ENCODE peak calls at places on chromosomes 4 and X, in six cellular contexts. G, I, O, N, D and Y are unnamed samples. For H4K20me1, the result is how much of the 10 kb centered on the place peaks cover.

GRCh38 chr4:184066584-184067300 is 150.9 kb downstream of the ENPP6 start:
- DNase-seq in G (peak), I (no peak), O (peak), N (no peak), D (no peak), Y (no peak)

GRCh38 chr4:137432431-137432830 is 99.9 kb downstream of the PCDH18 start:
- DNase-seq in G (peak), I (no peak), O (no peak), N (no peak), D (no peak), Y (no peak)

GRCh38 chrX:363621-364375 is 22.9 kb downstream of the PPP2R3B start:
- DNase-seq in G (no peak), I (no peak), O (no peak), N (no peak), D (no peak), Y (no peak)

GRCh38 chr4:88722276-88722780 is 24.7 kb upstream of the NAP1L5 start:
- DNase-seq in G (no peak), I (no peak), O (no peak), N (no peak), D (no peak), Y (no peak)

GRCh38 chr4:17781831-17782287 is 438 bp upstream of the FAM184B start:
- DNase-seq in G (no peak), I (no peak), O (no peak), N (no peak), D (no peak), Y (no peak)

GRCh38 chr4:3059090-3059428 is 15.3 kb downstream of the HTT-AS start:
- DNase-seq in G (no peak), I (no peak), O (no peak), N (no peak), D (no peak), Y (no peak)

GRCh38 chr4:185210102-185210981 is 944 bp downstream of the SNX25 start:
- DNase-seq in G (peak), I (peak), O (peak), N (peak), D (peak), Y (peak)

GRCh38 chr4:17173300-17173699 is 274.9 kb upstream of the LDB2 start:
- DNase-seq in G (no peak), I (no peak), O (no peak), N (no peak), D (no peak), Y (no peak)

GRCh38 chr4:6420972-6421371 is 51.4 kb downstream of the PPP2R2C start:
- DNase-seq in G (no peak), I (no peak), O (no peak), N (no peak), D (peak), Y (no peak)

GRCh38 chr4:38757945-38758344 is 24.8 kb downstream of the TLR10 start:
- DNase-seq in G (no peak), I (no peak), O (no peak), N (no peak), D (peak), Y (no peak)

GRCh38 chr4:53800741-53801140 is 209.5 kb upstream of the LNX1 start:
- DNase-seq in G (no peak), I (no peak), O (no peak), N (no peak), D (no peak), Y (no peak)

GRCh38 chr4:138184881-138185280 is 57.3 kb downstream of the SLC7A11 start:
- DNase-seq in G (peak), I (no peak), O (no peak), N (no peak), D (no peak), Y (no peak)

GRCh38 chr4:168859888-168860694 is 150.0 kb downstream of the CBR4 start:
- DNase-seq in G (no peak), I (peak), O (no peak), N (no peak), D (no peak), Y (peak)

GRCh38 chrX:155188786-155189185 is 27.5 kb upstream of the VBP1 start:
- DNase-seq in G (no peak), I (no peak), O (no peak), N (no peak), D (peak), Y (no peak)

GRCh38 chrX:101051153-101051548 is 760 bp downstream of the TRMT2B start:
- DNase-seq in G (no peak), I (no peak), O (no peak), N (no peak), D (no peak), Y (no peak)

GRCh38 chr4:145808021-145808650 is 128.2 kb downstream of the C4orf51 start:
- DNase-seq in G (peak), I (peak), O (peak), N (peak), D (no peak), Y (peak)

GRCh38 chrX:16559206-16559619 is 90.7 kb upstream of the S100G start:
- DNase-seq in G (peak), I (peak), O (no peak), N (no peak), D (no peak), Y (peak)

GRCh38 chrX:108090474-108091265 is 672 bp downstream of the PSMD10 start:
- DNase-seq in G (peak), I (peak), O (no peak), N (peak), D (no peak), Y (peak)

GRCh38 chr4:2931765-2932560 is 31.2 kb downstream of the NOP14 start:
- DNase-seq in G (no peak), I (no peak), O (no peak), N (peak), D (no peak), Y (no peak)

GRCh38 chr4:169103966-169104412 is 93.9 kb upstream of the CBR4 start:
- DNase-seq in G (no peak), I (no peak), O (peak), N (no peak), D (no peak), Y (no peak)

GRCh38 chr4:54658321-54659093 is 750 bp downstream of the KIT start:
- DNase-seq in G (peak), I (peak), O (peak), N (peak), D (peak), Y (peak)

GRCh38 chr4:7423801-7424552 is 10.8 kb downstream of the PSAPL1 start:
- DNase-seq in G (no peak), I (no peak), O (peak), N (no peak), D (no peak), Y (peak)

GRCh38 chrX:96770315-96770714 is 85.7 kb downstream of the DIAPH2 start:
- DNase-seq in G (peak), I (peak), O (peak), N (peak), D (peak), Y (no peak)

GRCh38 chr4:97013309-97014106 is 1129.8 kb downstream of the STPG2 start:
- DNase-seq in G (no peak), I (no peak), O (no peak), N (no peak), D (no peak), Y (no peak)

GRCh38 chr4:92091335-92091734 is 212.4 kb upstream of the GRID2 start:
- DNase-seq in G (no peak), I (no peak), O (no peak), N (no peak), D (peak), Y (no peak)

GRCh38 chr4:69054578-69055200 is 41.6 kb upstream of the UGT2B7 start:
- DNase-seq in G (peak), I (peak), O (no peak), N (peak), D (no peak), Y (peak)

GRCh38 chrX:70479970-70480659 is 35.5 kb downstream of the DLG3 start:
- DNase-seq in G (peak), I (no peak), O (no peak), N (peak), D (no peak), Y (no peak)

GRCh38 chrX:16700734-16701133 is 11.7 kb downstream of the CTPS2 start:
- DNase-seq in G (no peak), I (no peak), O (no peak), N (no peak), D (no peak), Y (no peak)

GRCh38 chrX:12950851-12951589 is 23.9 kb upstream of the TMSB4X start:
- DNase-seq in G (no peak), I (no peak), O (peak), N (no peak), D (no peak), Y (no peak)

GRCh38 chrX:118156953-118157608 is 40.5 kb upstream of the KLHL13 start:
- DNase-seq in G (no peak), I (no peak), O (no peak), N (no peak), D (no peak), Y (no peak)

GRCh38 chr4:2354760-2355159 is 63.7 kb downstream of the ZFYVE28 start:
- DNase-seq in G (no peak), I (no peak), O (peak), N (peak), D (no peak), Y (no peak)

GRCh38 chr4:87092389-87093141 is 127.9 kb downstream of the KLHL8 start:
- DNase-seq in G (peak), I (peak), O (peak), N (peak), D (no peak), Y (peak)
- H3K9ac ChIP-seq in G (no peak), I (no peak), O (no peak), N (no peak), D (no peak), Y (peak)

DNA sequence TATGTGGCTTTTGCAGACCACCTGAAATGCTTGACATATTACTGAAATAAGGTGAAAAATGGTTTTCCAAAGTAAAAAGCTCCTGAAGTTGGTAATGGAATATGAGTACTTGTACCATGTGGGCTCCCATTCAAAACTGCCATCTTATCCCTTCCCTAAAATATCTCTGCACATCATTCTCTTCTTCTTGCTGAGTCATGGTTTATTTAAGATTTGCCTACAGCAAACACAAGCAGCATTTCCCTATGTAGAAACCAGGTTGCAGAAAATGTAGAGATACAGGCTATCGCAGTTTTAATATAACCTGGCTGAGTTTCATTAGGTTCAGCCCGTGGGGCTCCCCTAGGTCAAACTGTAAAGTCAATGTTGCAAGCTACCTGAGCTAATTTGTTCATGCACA is 270.1 kb downstream of the NLGN4X start:
- DNase-seq in G (no peak), I (no peak), O (no peak), N (no peak), D (no peak), Y (no peak)
- H4K20me1 ChIP-seq in G (under half), I (under half), O (under half), N (under half), D (under half), Y (under half)

GRCh38 chr4:125004676-125005075 is 292.1 kb upstream of the ANKRD50 start:
- DNase-seq in G (no peak), I (no peak), O (no peak), N (no peak), D (no peak), Y (no peak)
- H3K27ac ChIP-seq in G (no peak), I (no peak), O (no peak), N (no peak), D (no peak), Y (no peak)

DNA sequence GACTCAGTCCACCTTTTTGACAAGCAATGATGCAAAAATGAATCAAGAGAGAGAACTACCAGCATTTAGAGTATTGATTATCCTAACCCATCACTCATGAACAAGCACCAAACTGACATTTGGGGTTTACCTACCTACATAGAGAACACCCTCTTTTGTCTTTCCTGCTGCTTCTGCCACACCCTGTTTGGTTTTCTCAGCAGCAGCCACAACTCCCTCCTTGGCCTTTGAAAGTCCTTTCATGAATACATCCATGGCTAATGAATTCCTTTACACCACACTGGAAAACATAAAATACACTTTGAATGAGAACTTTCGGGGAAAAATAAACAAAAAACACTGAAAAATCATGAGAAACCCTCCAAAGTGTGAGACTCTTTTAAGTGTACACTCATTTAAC is 1.5 kb downstream of the SNCA start:
- DNase-seq in G (no peak), I (no peak), O (no peak), N (no peak), D (no peak), Y (no peak)
- H3K9ac ChIP-seq in G (no peak), I (no peak), O (no peak), N (peak), D (no peak), Y (no peak)

GRCh38 chrX:41119803-41120202 is 34.6 kb downstream of the USP9X start:
- DNase-seq in G (no peak), I (no peak), O (no peak), N (no peak), D (no peak), Y (no peak)

GRCh38 chrX:41121766-41122165 is 36.5 kb downstream of the USP9X start:
- DNase-seq in G (no peak), I (no peak), O (no peak), N (no peak), D (no peak), Y (no peak)

GRCh38 chrX:41127476-41128192 is 42.4 kb downstream of the USP9X start:
- DNase-seq in G (no peak), I (no peak), O (no peak), N (no peak), D (peak), Y (no peak)

GRCh38 chrX:41118156-41118555 is 32.9 kb downstream of the USP9X start:
- DNase-seq in G (no peak), I (no peak), O (no peak), N (no peak), D (no peak), Y (no peak)

DNA sequence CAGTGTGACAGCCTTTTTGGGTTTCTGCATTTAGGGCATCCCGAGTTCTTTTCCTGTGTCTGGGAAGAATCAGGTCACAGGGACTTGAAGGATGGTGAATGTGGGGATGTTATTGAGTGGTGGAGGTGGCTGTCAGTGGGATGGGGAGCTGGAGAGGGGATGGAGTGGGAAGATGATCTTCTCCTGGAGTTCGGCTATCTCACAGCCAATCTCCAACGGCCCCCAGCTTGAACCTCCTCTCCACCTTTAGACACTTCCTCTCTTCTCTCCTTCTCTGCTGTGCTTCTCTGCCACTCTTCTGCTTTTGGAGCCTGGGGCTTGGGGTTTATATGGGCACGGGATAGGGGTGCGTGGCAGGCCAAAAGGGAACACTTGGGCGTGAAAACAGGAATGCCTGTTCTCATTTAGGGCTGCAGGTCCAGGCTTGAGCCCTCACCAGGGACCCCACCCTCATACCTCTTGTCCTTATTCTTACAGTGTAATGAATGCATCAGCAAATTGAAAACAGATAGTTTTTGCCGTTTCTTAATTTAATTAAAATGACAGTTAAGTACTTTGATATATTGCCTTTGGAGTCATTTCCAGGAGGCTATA is 37.5 kb downstream of the USP9X start:
- DNase-seq in G (no peak), I (no peak), O (peak), N (no peak), D (no peak), Y (no peak)
- H4K20me1 ChIP-seq in G (under half), I (half or more), O (half or more), N (under half), D (under half), Y (half or more)

DNA sequence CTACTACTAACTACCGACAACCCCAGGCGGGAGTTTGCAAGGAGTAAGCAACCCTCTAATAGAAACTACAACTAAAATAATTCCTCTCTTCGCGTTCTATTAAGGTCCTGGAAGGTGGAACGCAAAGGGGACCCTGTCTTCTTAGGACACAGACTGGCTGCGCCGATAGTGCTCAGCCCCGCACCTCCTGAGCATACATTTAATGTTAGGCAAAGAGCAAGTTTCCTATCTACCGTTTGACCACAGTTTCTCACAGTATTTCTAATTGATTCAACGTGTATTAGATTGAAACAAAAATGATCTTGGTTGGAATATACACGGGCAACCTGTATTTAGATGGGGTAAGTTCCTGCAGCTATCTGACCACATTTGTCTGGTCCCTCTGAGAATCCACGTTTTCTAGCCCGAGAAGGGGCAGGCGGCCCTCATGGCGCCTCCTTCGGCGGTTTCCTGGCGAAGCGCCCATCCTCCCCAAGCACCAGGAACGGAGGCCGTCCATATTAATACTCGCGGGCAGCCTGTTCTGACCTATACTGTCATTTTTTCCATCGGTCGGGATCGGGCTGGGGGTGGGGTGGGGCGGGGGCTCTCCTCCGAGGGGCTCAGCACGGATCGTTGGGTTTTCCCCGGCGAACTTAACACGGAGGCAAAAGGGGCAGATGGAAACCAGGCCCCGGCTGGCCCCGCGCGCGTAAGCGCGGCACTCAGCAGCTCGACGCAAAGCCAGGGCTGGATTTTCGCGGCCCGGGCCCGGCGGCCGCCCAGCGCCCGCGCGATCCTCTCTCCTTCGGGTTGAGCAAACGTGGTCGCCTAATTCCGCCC is 77.0 kb upstream of the BCOR start:
- DNase-seq in G (peak), I (no peak), O (peak), N (peak), D (peak), Y (peak)
- H3K27ac ChIP-seq in G (no peak), I (no peak), O (peak), N (peak), D (peak), Y (no peak)

DNA sequence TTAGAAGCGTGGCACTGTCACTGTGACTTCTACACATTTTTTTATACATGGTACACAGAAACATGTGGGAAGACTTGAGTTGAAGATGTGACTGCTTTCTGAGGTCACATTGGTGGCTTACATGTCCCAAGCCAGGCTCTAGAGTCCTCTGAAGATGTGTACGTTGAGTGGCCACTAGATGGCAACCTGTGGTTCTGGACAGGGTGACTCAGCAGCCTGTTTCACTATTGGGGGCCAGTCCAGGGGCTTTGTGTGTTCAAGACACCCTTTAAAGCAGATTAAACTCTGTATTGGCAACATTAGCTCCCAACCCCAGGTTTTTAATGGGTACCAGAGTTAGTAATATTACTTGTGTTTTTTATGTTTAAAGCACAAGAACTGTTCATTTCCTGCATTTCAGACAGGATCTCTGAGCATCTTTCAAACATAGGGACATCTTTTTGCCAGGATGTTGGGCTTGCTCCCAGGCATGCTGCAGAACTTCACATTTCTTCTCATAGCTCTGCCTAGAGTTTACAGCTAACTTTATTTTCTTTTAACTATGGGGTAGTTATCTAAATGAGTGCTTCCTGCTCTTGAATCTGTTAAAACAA is 53.0 kb downstream of the DCUN1D4 start:
- DNase-seq in G (peak), I (peak), O (peak), N (peak), D (peak), Y (peak)
- H3K9ac ChIP-seq in G (no peak), I (no peak), O (no peak), N (no peak), D (no peak), Y (no peak)

DNA sequence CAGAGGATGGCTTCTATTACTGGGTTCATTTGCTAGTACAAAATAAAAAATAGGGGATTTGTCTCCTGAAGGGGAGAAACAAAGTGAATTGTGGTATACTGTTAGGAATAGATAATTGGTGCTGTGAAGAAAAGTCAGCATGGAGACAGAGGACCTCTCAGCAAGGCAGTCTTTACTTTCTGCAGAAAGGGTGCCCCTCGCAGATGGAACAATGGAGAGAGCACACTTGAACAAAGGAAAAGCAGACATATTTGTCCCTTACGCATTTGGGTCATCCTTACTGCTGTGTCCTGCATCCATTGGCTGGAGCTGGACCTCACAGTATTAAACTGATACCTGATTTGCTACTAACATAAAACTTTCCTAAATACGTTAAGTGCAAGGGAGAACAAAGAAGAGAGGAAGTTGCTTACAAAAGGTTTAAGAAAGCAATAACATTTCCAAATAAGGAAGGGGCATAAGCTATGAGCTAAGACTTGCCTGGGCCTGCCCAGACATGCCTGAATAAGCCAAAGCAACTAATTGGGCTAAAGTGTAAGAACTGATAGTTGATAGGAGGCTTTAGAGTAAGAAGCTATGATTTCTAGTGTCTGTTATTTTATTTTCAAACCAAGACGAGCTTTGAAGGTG is 83.8 kb downstream of the CCKAR start:
- DNase-seq in G (peak), I (peak), O (no peak), N (peak), D (peak), Y (no peak)
- H4K20me1 ChIP-seq in G (under half), I (under half), O (under half), N (under half), D (under half), Y (under half)